ENCODE peak calls at places on chromosomes 1 and 21, in ten cellular contexts. O is heart left ventricle, A is Panc1, N is sigmoid colon, R is hepatocyte, U is IMR-90, C is fibroblast of lung, Q is transverse colon, K is tibial nerve, H is GM06990. I is an unnamed sample.

GRCh38 chr1:234840843-234841242 is 230.9 kb upstream of the IRF2BP2 start:
- DNase-seq in R (no peak), H (no peak), K (no peak), C (peak; percentile 27), A (no peak), U (no peak), O (no peak), N (no peak), Q (no peak), I (no peak)

GRCh38 chr1:177798614-177799013 is 171.2 kb downstream of the SEC16B start:
- DNase-seq in A (no peak), N (no peak), K (no peak), O (no peak), H (no peak), C (no peak), Q (no peak), U (no peak), R (no peak), I (no peak)

GRCh38 chr1:168643152-168643551 is 66.7 kb downstream of the XCL1 start:
- DNase-seq in C (peak; percentile 100), U (no peak), A (no peak), Q (no peak), K (no peak), H (no peak), R (no peak), O (no peak), N (no peak), I (no peak)

GRCh38 chr1:192809286-192810252 is 730 bp downstream of the RGS2 start:
- DNase-seq in H (no peak), U (peak; percentile 65), K (peak; percentile 41), O (no peak), N (peak; percentile 72), Q (peak; percentile 46), A (no peak), C (peak; percentile 68), R (peak; percentile 55), I (peak; percentile 43)

GRCh38 chr1:91755888-91756287 is 130.1 kb downstream of the TGFBR3 start:
- DNase-seq in U (no peak), H (no peak), K (no peak), C (no peak), A (no peak), R (no peak), O (no peak), N (peak; percentile 26), Q (no peak), I (no peak)

GRCh38 chr21:16979574-16979973 is 533.3 kb upstream of the CXADR start:
- DNase-seq in O (no peak), C (no peak), A (no peak), Q (no peak), R (no peak), K (no peak), U (no peak), N (no peak), H (no peak), I (no peak)

GRCh38 chr1:63987014-63987630 is 213.3 kb downstream of the ROR1 start:
- DNase-seq in C (peak; percentile 76), Q (no peak), R (no peak), N (no peak), H (no peak), O (no peak), U (peak; percentile 51), K (no peak), A (no peak), I (peak; percentile 42)

GRCh38 chr1:153288634-153289275 is 24.0 kb downstream of the PGLYRP3 start:
- DNase-seq in Q (no peak), U (no peak), O (no peak), C (no peak), A (peak; percentile 15), R (no peak), H (no peak), N (no peak), K (no peak), I (peak; percentile 86)

GRCh38 chr1:42952353-42953001 is 6.2 kb downstream of the SLC2A1 start:
- DNase-seq in R (no peak), U (no peak), K (no peak), C (peak; percentile 48), Q (peak; percentile 46), H (no peak), A (no peak), N (no peak), O (no peak), I (no peak)
- H3K4me3 ChIP-seq in R (no peak overlapping the region), U (no peak overlapping the region), K (peak overlapping the region; percentile 94), C (no peak overlapping the region), Q (no peak overlapping the region), H (peak overlapping the region; percentile 5), A (no peak overlapping the region), N (no peak overlapping the region), O (no peak overlapping the region), I (no peak overlapping the region)

GRCh38 chr1:10782491-10783244 is 13.8 kb downstream of the CASZ1 start:
- DNase-seq in Q (no peak), O (no peak), U (no peak), N (no peak), R (no peak), K (no peak), H (no peak), A (no peak), C (no peak), I (no peak)
- H3K27me3 ChIP-seq in Q (no peaks in the 10 kb centered on the region), O (no peaks in the 10 kb centered on the region), U (peaks cover 60% of the 10 kb centered on the region), N (no peaks in the 10 kb centered on the region), R (peaks cover 1% of the 10 kb centered on the region), K (peaks cover 63% of the 10 kb centered on the region), H (no peaks in the 10 kb centered on the region), A (no peaks in the 10 kb centered on the region), C (no peaks in the 10 kb centered on the region), I (no peaks in the 10 kb centered on the region)

GRCh38 chr1:74767490-74767889 is 34.5 kb downstream of the TYW3 start:
- DNase-seq in Q (no peak), N (no peak), H (no peak), K (no peak), R (no peak), C (no peak), A (peak; percentile 2), O (no peak), U (peak; percentile 2), I (peak; percentile 23)
- TF ChIP-seq CTCF in Q (no peak), N (no peak), H (peak; percentile 69), K (no peak), R (no peak), C (peak; percentile 2), A (peak; percentile 60), O (no peak), U (peak; percentile 27), I (no peak)

GRCh38 chr1:156655151-156655903 is 13.4 kb downstream of the BCAN start:
- DNase-seq in O (no peak), A (no peak), C (no peak), R (no peak), U (no peak), N (no peak), K (no peak), Q (no peak), H (no peak), I (no peak)
- H3K4me3 ChIP-seq in O (no peak overlapping the region), A (no peak overlapping the region), C (no peak overlapping the region), R (no peak overlapping the region), U (no peak overlapping the region), N (no peak overlapping the region), K (no peak overlapping the region), Q (no peak overlapping the region), H (no peak overlapping the region), I (no peak overlapping the region)

GRCh38 chr1:228648647-228649383 is 86.5 kb upstream of the RHOU start:
- DNase-seq in H (no peak), Q (no peak), N (no peak), K (no peak), A (no peak), U (no peak), O (no peak), C (no peak), R (no peak), I (no peak)
- H3K27me3 ChIP-seq in H (peaks cover 1% of the 10 kb centered on the region), Q (peaks cover 72% of the 10 kb centered on the region), N (peaks cover 70% of the 10 kb centered on the region), K (peaks cover 67% of the 10 kb centered on the region), A (no peaks in the 10 kb centered on the region), U (peaks cover 32% of the 10 kb centered on the region), O (peaks cover 40% of the 10 kb centered on the region), C (peaks cover 4% of the 10 kb centered on the region), R (peaks cover 10% of the 10 kb centered on the region), I (no peaks in the 10 kb centered on the region)

GRCh38 chr1:37919277-37919676 is 27.6 kb downstream of the INPP5B start:
- DNase-seq in K (no peak), C (peak; percentile 15), R (peak; percentile 26), N (peak; percentile 22), U (peak; percentile 41), Q (no peak), A (no peak), H (no peak), O (no peak), I (peak; percentile 37)
- TF ChIP-seq CTCF in K (no peak), C (peak; percentile 34), R (peak; percentile 23), N (no peak), U (peak; percentile 45), Q (no peak), A (no peak), H (peak; percentile 73), O (no peak), I (peak; percentile 51)

DNA sequence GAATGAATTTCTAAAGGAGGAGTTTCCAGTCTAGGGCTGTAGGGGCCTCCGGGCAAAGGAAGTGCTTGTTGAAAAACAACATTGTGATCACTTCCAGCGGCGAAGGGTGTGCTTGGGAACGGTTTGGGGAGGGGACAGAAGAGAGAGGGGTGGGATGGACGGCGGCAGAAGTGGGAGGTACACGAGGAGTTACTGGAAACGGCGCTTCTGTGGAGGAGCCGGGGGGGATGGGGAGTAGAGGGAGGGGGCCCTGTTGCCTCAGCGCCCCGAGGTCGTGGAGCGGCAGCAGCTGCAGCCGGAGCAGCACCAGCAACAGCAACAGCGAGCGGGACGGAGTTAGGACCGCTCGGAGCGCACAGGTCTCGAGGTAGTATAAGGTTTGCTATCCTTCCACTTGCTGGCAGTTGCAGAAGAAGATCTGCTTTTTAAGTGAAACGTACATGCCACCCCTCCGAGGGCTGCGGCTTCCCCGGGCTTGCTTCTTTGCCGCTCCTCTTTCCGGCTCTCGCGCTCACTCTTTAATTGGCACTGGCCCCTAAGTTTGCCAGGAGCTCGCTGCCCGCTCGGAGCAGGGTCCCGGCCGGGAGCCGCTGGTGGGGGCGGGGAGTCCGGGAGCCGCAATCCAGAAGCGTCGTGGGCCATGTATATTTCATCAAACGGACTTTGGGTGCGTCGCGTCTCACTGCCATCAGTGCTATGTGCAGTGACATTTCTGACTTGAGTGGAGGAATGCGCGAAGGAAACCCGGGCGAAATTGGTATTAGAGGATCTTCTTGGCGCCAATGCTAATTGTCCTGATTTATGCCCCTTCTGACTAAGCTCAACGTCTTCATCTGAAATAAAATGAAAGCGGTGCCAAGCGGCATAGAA is 771 bp upstream of the NTNG1 start:
- DNase-seq in C (peak; percentile 76), A (no peak), R (peak; percentile 68), U (peak; percentile 36), Q (peak; percentile 8), O (peak; percentile 35), N (peak; percentile 66), H (peak; percentile 53), K (no peak), I (peak; percentile 60)
- H3K4me3 ChIP-seq in C (peak overlapping the region; percentile 70), A (peak overlapping the region; percentile 55), R (peak overlapping the region; percentile 46), U (peak overlapping the region; percentile 39), Q (peak overlapping the region; percentile 44), O (peak overlapping the region; percentile 49), N (peak overlapping the region; percentile 66), H (peak overlapping the region; percentile 55), K (peak overlapping the region; percentile 65), I (peak overlapping the region; percentile 68)

GRCh38 chr1:23389846-23390321 is 20.2 kb upstream of the ZNF436 start:
- DNase-seq in C (no peak), N (no peak), Q (no peak), K (no peak), H (no peak), O (no peak), A (no peak), U (no peak), R (no peak), I (no peak)
- H3K27me3 ChIP-seq in C (no peaks in the 10 kb centered on the region), N (no peaks in the 10 kb centered on the region), Q (no peaks in the 10 kb centered on the region), K (no peaks in the 10 kb centered on the region), H (peaks cover 1% of the 10 kb centered on the region), O (no peaks in the 10 kb centered on the region), A (no peaks in the 10 kb centered on the region), U (no peaks in the 10 kb centered on the region), R (no peaks in the 10 kb centered on the region), I (no peaks in the 10 kb centered on the region)